ENCODE peak calls at places on chromosomes 5 and 9, in ten cellular contexts. Z is uterus; J is transverse colon; B is RWPE2; I is CD8-positive, alpha-beta T cell; C is kidney epithelial cell; O is pancreas; S is keratinocyte; D is breast epithelium; V is adrenal gland. M is an unnamed sample.

GRCh38 chr5:139839918-139840317 is 44.3 kb downstream of the PSD2 start:
- DNase-seq in B (peak; percentile 60), D (no peak), V (no peak), O (peak; percentile 28), Z (no peak), I (no peak), J (no peak), S (no peak), C (no peak), M (no peak)

GRCh38 chr9:131178382-131178781 is 53.0 kb downstream of the NUP214 start:
- DNase-seq in S (no peak), C (no peak), D (no peak), Z (peak; percentile 43), I (peak; percentile 86), O (peak; percentile 65), B (no peak), J (peak; percentile 68), V (peak; percentile 82), M (peak; percentile 79)

GRCh38 chr5:42950466-42951168 is 89.5 kb downstream of the ANXA2R start:
- DNase-seq in Z (peak; percentile 51), V (peak; percentile 92), S (peak; percentile 93), I (peak; percentile 76), J (peak; percentile 84), B (peak; percentile 95), O (no peak), C (peak; percentile 99), D (no peak), M (peak; percentile 76)

GRCh38 chr5:75055727-75056144 is 3.4 kb upstream of the GCNT4 start:
- DNase-seq in S (no peak), V (no peak), D (no peak), Z (no peak), J (no peak), O (no peak), C (no peak), I (no peak), B (no peak), M (no peak)

GRCh38 chr9:74577956-74578355 is 80.8 kb downstream of the RORB start:
- DNase-seq in V (no peak), I (no peak), D (no peak), C (no peak), J (no peak), O (no peak), B (no peak), Z (no peak), S (no peak), M (no peak)

GRCh38 chr9:70422371-70423043 is 8.1 kb upstream of the KLF9 start:
- DNase-seq in I (no peak), O (no peak), V (no peak), Z (no peak), S (no peak), J (no peak), D (no peak), C (no peak), B (no peak), M (no peak)

GRCh38 chr9:126499005-126499910 is 114.5 kb upstream of the LMX1B start:
- DNase-seq in S (no peak), J (peak; percentile 20), O (peak; percentile 83), V (no peak), Z (peak; percentile 45), B (peak; percentile 42), I (peak; percentile 74), D (no peak), C (no peak), M (peak; percentile 63)

GRCh38 chr5:133460172-133460758 is 152.1 kb downstream of the FSTL4 start:
- DNase-seq in I (no peak), J (peak; percentile 16), D (no peak), V (no peak), B (no peak), S (no peak), Z (no peak), C (no peak), O (no peak), M (peak; percentile 45)

GRCh38 chr5:130109152-130109551 is 204.9 kb downstream of the CHSY3 start:
- DNase-seq in B (no peak), V (no peak), S (no peak), O (no peak), D (no peak), C (peak; percentile 2), Z (no peak), I (no peak), J (no peak), M (no peak)

GRCh38 chr5:122480146-122480545 is 168.1 kb downstream of the SNCAIP start:
- DNase-seq in C (no peak), S (no peak), Z (no peak), J (no peak), B (no peak), V (no peak), O (no peak), I (no peak), D (no peak), M (no peak)

GRCh38 chr9:117777823-117778222 is 73.6 kb downstream of the TLR4 start:
- DNase-seq in C (no peak), O (no peak), S (no peak), D (no peak), V (no peak), J (no peak), I (no peak), Z (no peak), B (no peak), M (no peak)

GRCh38 chr5:137836301-137836700 is 31.4 kb upstream of the MYOT start:
- DNase-seq in J (no peak), Z (no peak), O (no peak), S (no peak), C (no peak), I (no peak), V (no peak), D (no peak), B (no peak), M (no peak)

GRCh38 chr9:72480931-72481330 is 40.5 kb upstream of the TMC1 start:
- DNase-seq in D (no peak), I (no peak), B (no peak), J (no peak), S (no peak), Z (no peak), V (no peak), O (no peak), C (no peak), M (no peak)

GRCh38 chr5:142262683-142263082 is 62.1 kb downstream of the SPRY4 start:
- DNase-seq in D (no peak), Z (no peak), J (no peak), B (no peak), V (no peak), C (no peak), I (no peak), O (no peak), S (no peak), M (no peak)

GRCh38 chr5:173324115-173325001 is 3.9 kb downstream of the STC2 start:
- DNase-seq in S (no peak), V (peak; percentile 77), Z (peak; percentile 64), C (no peak), O (peak; percentile 96), B (no peak), I (peak; percentile 19), J (peak; percentile 81), D (no peak), M (no peak)
- H3K36me3 ChIP-seq in S (peaks cover 22% of the 10 kb centered on the region), V (no peaks in the 10 kb centered on the region), Z (no peaks in the 10 kb centered on the region), C (no peaks in the 10 kb centered on the region), O (no peaks in the 10 kb centered on the region), B (peaks cover 85% of the 10 kb centered on the region), I (no peaks in the 10 kb centered on the region), J (no peaks in the 10 kb centered on the region), D (no peaks in the 10 kb centered on the region), M (peaks cover 17% of the 10 kb centered on the region)

DNA sequence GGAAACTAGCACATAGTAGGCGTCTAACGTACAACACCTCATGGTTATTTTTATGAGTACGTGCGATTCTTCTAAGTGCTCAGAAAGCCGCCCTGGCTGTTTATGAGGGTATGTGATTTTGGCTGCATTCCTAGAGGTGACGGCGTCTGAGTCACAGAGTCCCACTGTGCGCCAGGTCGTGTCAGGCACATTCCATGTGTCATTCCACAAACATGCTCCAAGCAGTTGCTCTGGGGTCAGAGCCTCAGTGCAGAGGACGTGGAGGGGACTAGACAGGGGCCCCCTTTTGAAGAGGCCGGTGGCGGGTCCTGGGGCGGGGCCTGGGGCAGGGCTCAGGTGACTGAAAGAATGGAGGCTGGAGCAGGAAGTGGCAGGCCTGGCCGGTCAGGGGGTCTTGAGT is 51.9 kb downstream of the NEK6 start:
- DNase-seq in B (peak; percentile 88), O (no peak), Z (peak; percentile 61), J (no peak), I (no peak), C (peak; percentile 91), V (peak; percentile 73), S (peak; percentile 73), D (no peak), M (peak; percentile 78)
- H3K4me3 ChIP-seq in B (no peak overlapping the region), O (no peak overlapping the region), Z (no peak overlapping the region), J (no peak overlapping the region), I (no peak overlapping the region), C (no peak overlapping the region), V (no peak overlapping the region), S (no peak overlapping the region), D (no peak overlapping the region), M (no peak overlapping the region)

GRCh38 chr9:86184125-86184524 is 75.3 kb downstream of the C9orf153 start:
- DNase-seq in S (no peak), Z (no peak), O (no peak), C (no peak), I (no peak), D (no peak), B (no peak), J (no peak), V (no peak), M (no peak)

GRCh38 chr9:86186696-86187095 is 72.8 kb downstream of the C9orf153 start:
- DNase-seq in V (no peak), S (no peak), D (no peak), C (no peak), J (no peak), B (no peak), I (no peak), O (no peak), Z (no peak), M (no peak)

GRCh38 chr9:86183225-86183808 is 76.1 kb downstream of the C9orf153 start:
- DNase-seq in I (no peak), B (no peak), D (no peak), S (no peak), Z (no peak), C (no peak), O (no peak), V (no peak), J (no peak), M (no peak)

GRCh38 chr9:86185872-86186271 is 73.6 kb downstream of the C9orf153 start:
- DNase-seq in Z (no peak), D (no peak), I (no peak), S (no peak), J (no peak), B (no peak), O (no peak), C (no peak), V (no peak), M (no peak)

GRCh38 chr9:86187121-86187520 is 72.3 kb downstream of the C9orf153 start:
- DNase-seq in S (no peak), D (no peak), J (no peak), V (no peak), B (no peak), C (no peak), I (no peak), O (no peak), Z (no peak), M (no peak)
- TF ChIP-seq CTCF in S (no peak), D (no peak), J (no peak), V (no peak), B (no peak), C (no peak), I (no peak), O (no peak), Z (no peak), M (no peak)

DNA sequence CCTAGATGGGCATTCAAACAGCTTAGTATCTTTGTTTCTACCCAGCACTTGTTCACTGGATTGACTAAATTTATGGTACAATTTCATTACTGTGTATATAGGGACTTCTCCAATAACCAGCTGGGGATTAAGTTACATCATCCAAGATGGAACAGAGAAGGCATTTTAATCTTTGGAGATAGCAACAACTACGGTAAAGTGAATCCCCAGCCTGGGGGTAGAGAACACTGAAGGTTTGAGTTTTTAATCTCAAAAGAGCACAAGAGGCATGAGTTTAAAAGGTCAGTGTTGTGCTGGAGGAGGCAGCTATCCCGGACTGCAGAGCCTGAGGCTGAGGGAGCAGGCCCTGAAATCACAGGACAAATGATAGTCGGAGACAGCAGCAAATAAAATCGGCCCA is 28.6 kb downstream of the DDX31 start:
- DNase-seq in D (no peak), I (no peak), C (no peak), B (no peak), Z (no peak), O (no peak), S (no peak), V (no peak), J (no peak), M (no peak)
- H3K36me3 ChIP-seq in D (peaks cover 8% of the 10 kb centered on the region), I (peaks cover 38% of the 10 kb centered on the region), C (peaks cover 4% of the 10 kb centered on the region), B (peaks cover 80% of the 10 kb centered on the region), Z (no peaks in the 10 kb centered on the region), O (no peaks in the 10 kb centered on the region), S (peaks cover 49% of the 10 kb centered on the region), V (peaks cover 53% of the 10 kb centered on the region), J (no peaks in the 10 kb centered on the region), M (peaks cover 2% of the 10 kb centered on the region)